ENCODE peak calls at places on chromosome 11, in nine cellular contexts. B is AG09309, C is foreskin fibroblast, I is IMR-90, S is pancreas, W is adrenal gland, L is cardiac fibroblast, U is GM12865, O is body of pancreas. V is an unnamed sample.

GRCh38 chr11:46308632-46309419 is 31.4 kb downstream of the CREB3L1 start:
- DNase-seq in O (peak), B (no peak), W (peak), L (peak), I (peak), S (peak), C (peak), U (peak), V (peak)

GRCh38 chr11:67484847-67485311 is 2.1 kb downstream of the AIP start:
- DNase-seq in I (no peak), W (no peak), L (no peak), S (no peak), C (no peak), O (no peak), U (peak), B (no peak), V (no peak)

GRCh38 chr11:8593935-8594909 is at the start of gene STK33:
- DNase-seq in O (peak), W (peak), I (no peak), C (peak), B (no peak), U (peak), L (peak), S (peak), V (peak)

GRCh38 chr11:134533511-134533910 is 121.5 kb upstream of the B3GAT1 start:
- DNase-seq in U (no peak), B (no peak), C (no peak), W (no peak), O (no peak), S (no peak), L (no peak), I (no peak), V (no peak)

GRCh38 chr11:18105086-18105801 is 638 bp downstream of the SAAL1 start:
- DNase-seq in B (no peak), S (no peak), I (no peak), W (no peak), O (no peak), U (peak), C (peak), L (peak), V (no peak)

GRCh38 chr11:7488681-7489080 is 3.4 kb downstream of the OLFML1 start:
- DNase-seq in C (peak), S (no peak), O (no peak), L (no peak), W (no peak), U (no peak), B (no peak), I (no peak), V (no peak)

GRCh38 chr11:120612363-120613263 is 101.1 kb downstream of the GRIK4 start:
- DNase-seq in C (peak), W (peak), B (no peak), S (no peak), I (peak), U (peak), O (no peak), L (peak), V (peak)

GRCh38 chr11:93740802-93741093 is 547 bp downstream of the TAF1D start:
- DNase-seq in L (peak), I (peak), W (peak), S (peak), O (peak), C (peak), B (peak), U (peak), V (peak)

GRCh38 chr11:8031248-8032115 is 44.3 kb downstream of the EIF3F start:
- DNase-seq in O (no peak), I (no peak), B (no peak), C (no peak), W (peak), U (no peak), S (no peak), L (no peak), V (no peak)

GRCh38 chr11:92697461-92698314 is 271.8 kb upstream of the MTNR1B start:
- DNase-seq in O (no peak), C (peak), L (no peak), S (no peak), U (no peak), I (peak), B (no peak), W (no peak), V (no peak)

GRCh38 chr11:44623321-44623715 is 57.9 kb downstream of the CD82 start:
- DNase-seq in S (peak), B (no peak), U (no peak), L (no peak), I (no peak), C (no peak), W (no peak), O (peak), V (no peak)

GRCh38 chr11:8658210-8658968 is 24.1 kb downstream of the TRIM66 start:
- DNase-seq in W (no peak), B (no peak), C (peak), S (no peak), U (no peak), I (peak), L (peak), O (no peak), V (no peak)

GRCh38 chr11:67437082-67437821 is at the start of gene PTPRCAP:
- DNase-seq in I (no peak), W (no peak), O (no peak), L (no peak), B (no peak), S (peak), U (peak), C (no peak), V (peak)

GRCh38 chr11:104765401-104765800 is 132.9 kb downstream of the CASP12 start:
- DNase-seq in O (no peak), I (peak), L (no peak), W (no peak), S (no peak), B (no peak), U (no peak), C (no peak), V (no peak)

GRCh38 chr11:119491753-119492455 is 68.9 kb upstream of the THY1 start:
- DNase-seq in U (no peak), O (no peak), I (peak), L (peak), B (no peak), S (no peak), W (no peak), C (peak), V (no peak)
- TF ChIP-seq CTCF in U (peak), O (no peak), I (peak), L (peak), B (peak), S (no peak), W (no peak), C (peak), V (no peak)

DNA sequence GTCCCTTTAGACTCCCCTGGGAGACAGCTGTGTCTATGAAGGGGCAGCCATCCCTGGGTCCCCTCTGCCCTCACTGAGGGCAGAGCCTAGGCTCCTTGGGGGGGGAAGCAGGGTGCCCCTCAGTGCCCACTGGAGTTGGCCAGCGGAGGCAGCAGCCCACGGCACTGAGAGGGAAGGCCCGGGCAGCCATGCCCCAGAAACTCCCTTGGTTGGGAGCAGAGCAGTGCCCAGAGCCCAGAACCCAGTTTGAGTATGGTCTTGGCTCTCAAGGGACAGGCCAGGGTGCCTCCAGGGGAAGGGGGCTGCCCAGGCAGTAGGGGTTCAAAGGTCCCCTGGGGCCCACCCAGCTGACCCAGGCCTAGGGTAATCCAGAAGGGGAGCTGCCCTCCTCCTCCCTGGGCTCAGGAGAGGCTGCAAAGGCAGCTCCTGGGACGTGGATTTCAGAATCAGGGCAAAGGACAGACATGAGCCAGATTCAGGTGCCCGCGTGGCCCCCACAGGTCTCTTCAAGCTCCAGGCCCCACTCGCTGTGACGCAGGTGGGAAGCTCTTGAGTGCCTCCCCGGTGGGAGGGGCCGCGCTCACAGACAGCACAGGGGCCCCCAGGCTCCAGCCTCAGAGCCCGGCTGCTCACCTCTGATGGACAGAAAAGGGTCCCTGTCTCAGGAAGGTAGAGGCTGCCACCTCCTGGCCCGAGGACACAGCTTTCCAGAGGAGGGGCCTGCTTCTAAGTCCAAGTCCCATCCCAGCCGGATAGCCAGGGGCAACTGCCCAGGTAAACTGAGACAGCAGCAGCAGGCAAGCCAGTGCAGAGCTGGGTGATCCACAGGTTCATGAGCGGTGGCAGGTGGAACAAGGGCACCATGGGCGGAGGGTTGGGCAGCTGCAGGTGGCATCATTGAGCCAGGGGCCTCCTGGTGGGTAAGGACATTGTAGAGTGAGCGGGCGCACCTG is 2.6 kb downstream of the C11orf21 start:
- DNase-seq in S (peak), O (peak), I (no peak), L (peak), C (no peak), W (peak), U (peak), B (no peak), V (no peak)
- TF ChIP-seq CTCF in S (no peak), O (peak), I (peak), L (peak), C (no peak), W (no peak), U (peak), B (peak), V (no peak)

DNA sequence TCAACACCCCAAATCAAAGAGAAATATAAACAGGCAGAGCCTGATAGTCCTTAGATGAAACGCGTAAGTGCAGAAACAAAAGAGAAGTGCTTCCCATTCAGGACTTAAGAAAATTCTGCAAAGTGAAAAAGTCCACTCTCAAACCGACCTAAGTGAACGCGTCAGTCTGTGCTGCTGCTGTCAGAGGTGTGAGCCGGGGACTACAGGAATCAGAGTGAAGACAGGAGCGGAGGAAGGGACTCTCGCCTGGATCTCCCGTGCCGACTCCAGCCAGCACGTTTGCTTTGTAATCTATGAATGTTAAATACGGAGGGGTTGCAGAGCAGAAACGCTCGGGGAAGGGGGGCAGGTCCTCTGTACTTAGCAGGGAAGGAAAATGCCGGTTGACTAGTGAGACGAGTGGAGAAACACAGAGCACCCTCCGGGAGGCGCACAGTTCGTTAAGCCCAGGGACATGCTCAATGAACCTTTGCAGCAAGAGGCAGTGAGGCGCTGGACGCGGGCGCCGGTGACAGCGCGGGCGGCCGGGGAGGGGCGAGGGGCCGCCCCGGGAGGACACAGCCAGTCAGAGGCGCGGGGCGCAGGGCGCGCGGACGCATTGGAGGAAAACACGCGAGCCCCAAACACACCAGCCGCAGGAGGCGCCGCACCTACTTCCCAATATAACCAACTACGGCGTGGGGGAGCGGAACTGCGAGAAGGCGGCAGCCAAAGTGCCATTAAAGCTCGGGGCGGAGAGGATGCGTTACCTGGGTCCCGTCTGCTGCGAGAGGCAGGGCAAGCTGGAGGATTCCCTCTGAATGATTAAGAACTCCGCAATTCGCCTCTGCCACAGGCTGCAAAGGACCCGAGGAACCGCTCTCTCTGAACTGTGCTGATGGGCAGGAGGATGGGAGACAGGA is at the start of gene CNTN5:
- DNase-seq in C (peak), O (peak), W (peak), S (peak), L (peak), I (peak), U (peak), B (no peak), V (peak)
- TF ChIP-seq CTCF in C (no peak), O (no peak), W (no peak), S (no peak), L (no peak), I (no peak), U (no peak), B (no peak), V (no peak)

GRCh38 chr11:56521955-56522354 is 21.1 kb downstream of the OR5M11 start:
- DNase-seq in S (no peak), L (no peak), B (no peak), O (no peak), I (no peak), W (no peak), U (peak), C (no peak), V (no peak)
- TF ChIP-seq CTCF in S (no peak), L (no peak), B (no peak), O (no peak), I (no peak), W (no peak), U (peak), C (no peak), V (no peak)

GRCh38 chr11:48077251-48077650 is 96.9 kb downstream of the PTPRJ start:
- DNase-seq in S (no peak), O (no peak), U (no peak), C (no peak), B (no peak), L (no peak), I (peak), W (no peak), V (no peak)

GRCh38 chr11:48078661-48079060 is 98.3 kb downstream of the PTPRJ start:
- DNase-seq in U (no peak), I (peak), B (no peak), W (no peak), C (no peak), L (peak), S (no peak), O (no peak), V (no peak)

GRCh38 chr11:48074425-48075181 is 94.2 kb downstream of the PTPRJ start:
- DNase-seq in C (no peak), W (no peak), B (no peak), U (no peak), L (no peak), O (no peak), I (no peak), S (no peak), V (no peak)

GRCh38 chr11:48073031-48073861 is 92.9 kb downstream of the PTPRJ start:
- DNase-seq in W (no peak), U (no peak), O (no peak), C (no peak), I (no peak), B (no peak), L (no peak), S (no peak), V (no peak)

DNA sequence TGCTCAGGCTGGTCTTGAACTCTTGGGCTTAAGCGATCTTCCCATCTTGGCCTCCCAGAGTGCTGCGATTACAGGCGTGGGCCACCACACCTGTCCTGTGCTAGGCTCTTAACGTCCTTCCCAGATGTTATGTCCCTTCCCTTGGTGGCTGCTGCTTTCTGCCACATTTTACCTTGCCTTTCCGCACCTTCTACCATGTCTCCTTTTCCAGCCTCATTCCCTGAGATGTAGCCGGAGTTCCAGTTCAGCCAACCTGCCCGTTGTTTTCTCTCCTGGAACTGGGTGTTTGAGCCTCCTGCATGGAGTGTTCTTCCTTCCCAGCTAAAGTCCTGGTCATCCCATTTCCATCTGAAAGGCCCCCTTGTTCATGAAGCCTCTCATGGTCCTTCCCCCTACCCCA is 95.3 kb downstream of the PTPRJ start:
- DNase-seq in B (no peak), S (no peak), I (no peak), U (no peak), W (no peak), C (no peak), L (no peak), O (no peak), V (no peak)
- TF ChIP-seq CTCF in B (no peak), S (no peak), I (no peak), U (no peak), W (no peak), C (no peak), L (no peak), O (no peak), V (no peak)

DNA sequence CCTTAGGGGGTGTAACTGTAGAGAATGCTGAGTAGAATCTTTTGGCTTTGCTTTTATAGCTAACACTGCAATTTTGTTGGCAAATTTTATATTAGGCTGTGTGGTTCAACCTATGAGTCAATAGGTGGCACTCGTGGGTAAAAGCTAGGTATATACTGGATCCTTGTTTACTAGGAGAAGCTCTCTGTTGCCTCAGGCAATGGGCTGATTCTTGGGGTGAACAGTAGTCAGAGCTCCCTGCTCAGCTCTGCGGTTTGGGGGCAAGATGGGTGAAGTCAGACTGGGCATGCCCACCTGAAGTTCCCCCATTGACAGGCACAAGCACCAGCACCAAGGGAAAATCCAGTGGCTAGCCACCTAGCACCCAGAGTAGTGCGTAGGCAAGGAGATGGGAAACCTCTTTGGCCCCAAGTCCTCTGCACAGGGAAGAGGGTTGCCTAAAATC is 238.7 kb downstream of the FAM181B start:
- DNase-seq in O (peak), S (no peak), U (peak), B (no peak), W (no peak), L (no peak), I (no peak), C (no peak), V (no peak)
- TF ChIP-seq CTCF in O (peak), S (no peak), U (peak), B (no peak), W (peak), L (no peak), I (peak), C (no peak), V (no peak)

DNA sequence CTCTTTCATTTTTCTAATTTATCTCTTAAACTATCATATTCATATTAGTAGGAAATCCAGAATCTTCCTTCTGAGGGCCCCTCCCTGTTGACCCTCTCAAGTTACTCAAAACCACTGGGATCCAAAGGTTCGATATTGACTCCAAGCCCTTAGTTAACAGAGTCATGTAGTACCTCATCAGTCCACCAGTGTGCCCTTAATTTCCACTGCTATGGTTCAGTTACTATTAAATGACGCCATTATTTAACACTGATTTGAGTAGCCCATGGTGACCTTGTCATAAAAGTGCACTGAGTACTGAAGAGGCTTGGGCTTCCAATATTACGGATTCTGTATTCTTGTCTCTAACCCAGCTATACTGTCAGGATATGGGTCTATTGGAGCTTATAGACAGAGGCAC is 91.9 kb upstream of the MS4A8 start:
- DNase-seq in C (no peak), W (no peak), U (no peak), S (no peak), L (no peak), B (no peak), I (no peak), O (no peak), V (no peak)
- TF ChIP-seq CTCF in C (no peak), W (no peak), U (peak), S (no peak), L (no peak), B (no peak), I (no peak), O (no peak), V (no peak)

GRCh38 chr11:55701429-55701828 is 39.4 kb downstream of the OR4C6 start:
- DNase-seq in C (no peak), B (no peak), I (no peak), U (no peak), S (no peak), L (no peak), W (no peak), O (no peak), V (no peak)

DNA sequence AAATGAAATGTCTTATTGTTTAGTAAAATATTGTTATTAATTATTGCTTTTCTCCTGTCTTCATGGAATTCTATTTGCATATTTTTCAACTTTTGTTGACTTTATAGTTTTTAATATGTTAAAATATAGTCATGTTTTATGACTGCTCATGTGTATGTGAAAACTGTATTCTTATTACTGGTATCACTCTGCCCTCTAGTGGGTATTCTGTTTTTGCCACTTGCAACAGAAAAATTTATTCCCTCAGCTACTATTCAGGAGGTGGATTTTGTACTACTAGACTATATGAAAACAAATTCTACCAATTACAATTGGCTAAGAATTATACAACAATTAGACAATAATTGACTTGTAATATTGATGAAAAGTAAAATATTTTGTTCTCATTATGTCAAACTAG is 45.0 kb downstream of the OR4C6 start:
- DNase-seq in U (peak), I (peak), B (no peak), S (no peak), O (no peak), W (no peak), L (peak), C (peak), V (peak)
- TF ChIP-seq CTCF in U (peak), I (peak), B (peak), S (peak), O (peak), W (peak), L (peak), C (peak), V (peak)

GRCh38 chr11:69444381-69445130 is 36.9 kb upstream of the LINC01488 start:
- DNase-seq in S (peak), U (no peak), C (peak), W (peak), L (peak), O (peak), B (peak), I (peak), V (no peak)

GRCh38 chr11:69443138-69443967 is 38.1 kb upstream of the LINC01488 start:
- DNase-seq in W (peak), C (peak), B (peak), U (peak), O (peak), S (peak), L (peak), I (peak), V (peak)

GRCh38 chr11:69442012-69442806 is 39.3 kb upstream of the LINC01488 start:
- DNase-seq in C (no peak), S (no peak), L (no peak), U (no peak), W (no peak), I (no peak), O (no peak), B (no peak), V (no peak)

GRCh38 chr11:69443968-69444364 is 37.5 kb upstream of the LINC01488 start:
- DNase-seq in U (no peak), O (no peak), I (peak), B (no peak), S (peak), W (peak), L (peak), C (peak), V (no peak)

GRCh38 chr11:69442807-69443137 is 38.7 kb upstream of the LINC01488 start:
- DNase-seq in S (no peak), U (no peak), O (peak), C (peak), W (peak), B (peak), L (no peak), I (peak), V (no peak)
- TF ChIP-seq CTCF in S (no peak), U (no peak), O (no peak), C (no peak), W (no peak), B (no peak), L (no peak), I (no peak), V (no peak)